ENCODE peak calls at places on chromosomes 6 and 20, in six cellular contexts. A is left ventricle myocardium superior, B is immature natural killer cell, F is activated T-cell treated with anti-CD3 and anti-CD28 coated beads for 1 hour, K is right cardiac atrium, X is GM03348. G is an unnamed sample.

GRCh38 chr20:12166053-12166717 is 248.5 kb downstream of the BTBD3 start:
- DNase-seq in A (peak; percentile 72), B (no peak), F (no peak), K (peak; percentile 74), X (peak; percentile 80), G (peak; percentile 97)

GRCh38 chr20:10705801-10706459 is 32.1 kb upstream of the JAG1 start:
- DNase-seq in A (no peak), B (no peak), F (no peak), K (no peak), X (no peak), G (no peak)

GRCh38 chr6:15519681-15520080 is 143.1 kb downstream of the DTNBP1 start:
- DNase-seq in A (no peak), B (no peak), F (no peak), K (no peak), X (no peak), G (no peak)

GRCh38 chr6:138182939-138183791 is 21.4 kb downstream of the ARFGEF3 start:
- DNase-seq in A (no peak), B (no peak), F (no peak), K (no peak), X (no peak), G (no peak)

GRCh38 chr6:167227984-167228383 is 63.1 kb upstream of the UNC93A start:
- DNase-seq in A (no peak), B (no peak), F (no peak), K (no peak), X (no peak), G (no peak)

GRCh38 chr20:64111841-64112641 is 4.7 kb upstream of the NPBWR2 start:
- DNase-seq in A (peak; percentile 21), B (no peak), F (no peak), K (peak; percentile 36), X (no peak), G (no peak)

GRCh38 chr6:946546-946945 is 253.6 kb upstream of the EXOC2 start:
- DNase-seq in A (no peak), B (no peak), F (no peak), K (no peak), X (peak; percentile 49), G (peak; percentile 7)

GRCh38 chr6:41706876-41707564 is 28.4 kb downstream of the TFEB start:
- DNase-seq in A (no peak), B (no peak), F (no peak), K (no peak), X (peak; percentile 85), G (peak; percentile 18)

GRCh38 chr6:165678429-165678828 is 15.4 kb upstream of the PDE10A start:
- DNase-seq in A (no peak), B (no peak), F (no peak), K (no peak), X (no peak), G (no peak)

GRCh38 chr6:148768646-148769270 is 21.9 kb downstream of the UST start:
- DNase-seq in A (no peak), B (no peak), F (no peak), K (no peak), X (no peak), G (no peak)

GRCh38 chr6:42075159-42075838 is 25.0 kb downstream of the TAF8 start:
- DNase-seq in A (peak; percentile 86), B (peak; percentile 23), F (peak; percentile 36), K (peak; percentile 90), X (peak; percentile 89), G (peak; percentile 57)

GRCh38 chr20:36132802-36133211 is 21.7 kb upstream of the EPB41L1 start:
- DNase-seq in A (no peak), B (no peak), F (no peak), K (no peak), X (no peak), G (no peak)

GRCh38 chr6:3328145-3328544 is 69.4 kb downstream of the PSMG4 start:
- DNase-seq in A (no peak), B (no peak), F (no peak), K (no peak), X (no peak), G (no peak)

GRCh38 chr6:154555075-154555677 is 44.7 kb upstream of the CNKSR3 start:
- DNase-seq in A (no peak), B (no peak), F (no peak), K (no peak), X (no peak), G (no peak)

GRCh38 chr20:20741067-20742045 is 28.9 kb upstream of the RALGAPA2 start:
- DNase-seq in A (no peak), B (no peak), F (no peak), K (peak; percentile 50), X (no peak), G (no peak)

GRCh38 chr6:54892831-54893230 is 46.3 kb downstream of the FAM83B start:
- DNase-seq in A (no peak), B (no peak), F (no peak), K (no peak), X (peak; percentile 28), G (peak; percentile 93)

GRCh38 chr6:137657351-137657911 is 163.2 kb upstream of the OLIG3 start:
- DNase-seq in A (no peak), B (no peak), F (no peak), K (no peak), X (no peak), G (no peak)

GRCh38 chr6:104887350-104887749 is 27.6 kb upstream of the HACE1 start:
- DNase-seq in A (no peak), B (no peak), F (no peak), K (no peak), X (peak; percentile 13), G (no peak)

GRCh38 chr6:167825759-167826229 is 917 bp upstream of the AFDN start:
- DNase-seq in A (peak; percentile 63), B (no peak), F (no peak), K (no peak), X (peak; percentile 54), G (no peak)

GRCh38 chr6:43980004-43980795 is 147.1 kb downstream of the MRPL14 start:
- DNase-seq in A (no peak), B (no peak), F (no peak), K (no peak), X (no peak), G (no peak)

GRCh38 chr6:23688650-23689049 is 437.4 kb upstream of the NRSN1 start:
- DNase-seq in A (no peak), B (no peak), F (no peak), K (no peak), X (peak; percentile 2), G (no peak)

GRCh38 chr6:4017847-4018193 is 61.1 kb downstream of the FAM217A start:
- DNase-seq in A (no peak), B (no peak), F (no peak), K (no peak), X (peak; percentile 27), G (peak; percentile 50)

GRCh38 chr6:23349521-23350147 is 776.4 kb upstream of the NRSN1 start:
- DNase-seq in A (no peak), B (no peak), F (no peak), K (no peak), X (peak; percentile 18), G (peak; percentile 82)

GRCh38 chr20:51735728-51736600 is 32.2 kb downstream of the ATP9A start:
- DNase-seq in A (no peak), B (no peak), F (no peak), K (no peak), X (no peak), G (no peak)

GRCh38 chr6:63394656-63395308 is 75.0 kb upstream of the LGSN start:
- DNase-seq in A (no peak), B (no peak), F (no peak), K (no peak), X (no peak), G (no peak)

GRCh38 chr20:13130100-13130706 is 90.9 kb upstream of the ISM1 start:
- DNase-seq in A (no peak), B (no peak), F (no peak), K (no peak), X (no peak), G (no peak)

GRCh38 chr20:18224968-18225568 is 63.3 kb upstream of the ZNF133 start:
- DNase-seq in A (peak; percentile 48), B (no peak), F (no peak), K (no peak), X (peak; percentile 67), G (peak; percentile 57)

GRCh38 chr20:46040902-46041535 is 12.0 kb downstream of the SLC12A5 start:
- DNase-seq in A (peak; percentile 39), B (no peak), F (peak; percentile 44), K (no peak), X (peak; percentile 57), G (no peak)

GRCh38 chr6:150800596-150801310 is 64.7 kb upstream of the MTHFD1L start:
- DNase-seq in A (no peak), B (no peak), F (no peak), K (no peak), X (peak; percentile 23), G (no peak)

GRCh38 chr6:151240861-151241642 is 1.3 kb downstream of the AKAP12 start:
- DNase-seq in A (peak; percentile 60), B (no peak), F (no peak), K (peak; percentile 78), X (peak; percentile 69), G (peak; percentile 34)

G was measured in HCEC 1CT.